ENCODE peak calls at places on chromosomes 11 and 22, in nine cellular contexts. V is naive thymus-derived CD4-positive, alpha-beta T cell; P is psoas muscle; Z is gastrocnemius medialis; I is stimulated activated naive B cell treated with anti-CD40 and anti-IgM and Interleukin-4, amounts not matched to agents 10 μg/mL and 1 μg/mL and 100 μg/mL, for 72 hours; L is pancreas; N is stimulated activated naive CD8-positive, alpha-beta T cell treated with anti-CD3 and anti-CD28 coated beads, Interleukin-15, amount 100 ng/mL, for 72 hours; W is activated CD8-positive, alpha-beta memory T cell treated with anti-CD3 and anti-CD28 coated beads, Interleukin-2, amount 10 ng/mL, durations not matched to agents 7 days and 5 days; R is heart left ventricle. O is an unnamed sample.

GRCh38 chr22:44712962-44713361 is 11.0 kb downstream of the PRR5 start:
- ATAC-seq in V (no peak), P (no peak), Z (no peak), I (no peak), L (no peak), N (no peak), W (no peak), R (no peak), O (no peak)

GRCh38 chr22:42145175-42145574 is 14.6 kb upstream of the CYP2D6 start:
- ATAC-seq in V (no peak), P (no peak), Z (no peak), I (no peak), L (no peak), N (no peak), W (no peak), R (no peak), O (no peak)

GRCh38 chr22:42078469-42079318 is 806 bp upstream of the SMDT1 start:
- ATAC-seq in V (no peak), P (peak), Z (peak), I (peak), L (peak), N (peak), W (no peak), R (peak), O (no peak)

GRCh38 chr22:32850591-32851517 is 49.3 kb downstream of the TIMP3 start:
- ATAC-seq in V (no peak), P (peak), Z (peak), I (no peak), L (peak), N (no peak), W (no peak), R (peak), O (no peak)

GRCh38 chr11:44813401-44813800 is 86.6 kb downstream of the TSPAN18 start:
- ATAC-seq in V (no peak), P (no peak), Z (no peak), I (no peak), L (no peak), N (no peak), W (no peak), R (peak), O (no peak)

GRCh38 chr11:10350341-10350740 is 45.5 kb downstream of the ADM start:
- ATAC-seq in V (no peak), P (no peak), Z (no peak), I (no peak), L (no peak), N (no peak), W (no peak), R (no peak), O (peak)

GRCh38 chr11:46649180-46649738 is 31.9 kb downstream of the ATG13 start:
- ATAC-seq in V (no peak), P (peak), Z (peak), I (no peak), L (peak), N (no peak), W (no peak), R (peak), O (peak)

GRCh38 chr22:19117111-19117512 is 5.1 kb downstream of the DGCR2 start:
- ATAC-seq in V (no peak), P (no peak), Z (no peak), I (no peak), L (peak), N (no peak), W (no peak), R (no peak), O (no peak)

GRCh38 chr11:63816732-63817131 is 3.5 kb downstream of the SPINDOC start:
- ATAC-seq in V (no peak), P (no peak), Z (no peak), I (no peak), L (no peak), N (no peak), W (no peak), R (no peak), O (no peak)

GRCh38 chr11:1732421-1733008 is 17.9 kb downstream of the IFITM10 start:
- ATAC-seq in V (no peak), P (no peak), Z (no peak), I (no peak), L (no peak), N (no peak), W (no peak), R (no peak), O (no peak)

GRCh38 chr11:74030668-74031309 is 21.9 kb upstream of the UCP3 start:
- ATAC-seq in V (peak), P (no peak), Z (no peak), I (no peak), L (no peak), N (peak), W (peak), R (no peak), O (no peak)

GRCh38 chr11:60950933-60951610 is 904 bp downstream of the SLC15A3 start:
- ATAC-seq in V (peak), P (no peak), Z (no peak), I (peak), L (peak), N (peak), W (peak), R (peak), O (no peak)

GRCh38 chr22:29320546-29320945 is 5.0 kb upstream of the RASL10A start:
- ATAC-seq in V (no peak), P (no peak), Z (no peak), I (no peak), L (no peak), N (no peak), W (no peak), R (no peak), O (peak)

GRCh38 chr11:86588566-86589090 is 83.8 kb downstream of the ME3 start:
- ATAC-seq in V (no peak), P (no peak), Z (no peak), I (no peak), L (no peak), N (no peak), W (no peak), R (peak), O (no peak)

GRCh38 chr22:33835196-33835788 is 85.0 kb downstream of the LARGE1 start:
- ATAC-seq in V (no peak), P (peak), Z (peak), I (no peak), L (no peak), N (no peak), W (no peak), R (no peak), O (no peak)

GRCh38 chr11:14393129-14393528 is 34.1 kb upstream of the RRAS2 start:
- ATAC-seq in V (no peak), P (no peak), Z (no peak), I (no peak), L (no peak), N (no peak), W (no peak), R (no peak), O (no peak)

GRCh38 chr11:77762426-77762825 is 58.1 kb downstream of the RSF1 start:
- ATAC-seq in V (no peak), P (no peak), Z (no peak), I (no peak), L (no peak), N (no peak), W (no peak), R (no peak), O (no peak)

GRCh38 chr11:44157019-44157418 is 61.5 kb downstream of the EXT2 start:
- ATAC-seq in V (no peak), P (no peak), Z (no peak), I (no peak), L (no peak), N (no peak), W (no peak), R (peak), O (no peak)

GRCh38 chr22:41838842-41839618 is 6.1 kb downstream of the SREBF2 start:
- ATAC-seq in V (no peak), P (no peak), Z (no peak), I (no peak), L (no peak), N (no peak), W (no peak), R (no peak), O (no peak)

GRCh38 chr11:77003954-77004353 is 30.2 kb upstream of the B3GNT6 start:
- ATAC-seq in V (no peak), P (no peak), Z (no peak), I (no peak), L (no peak), N (peak), W (no peak), R (no peak), O (no peak)

O was measured in SK-N-SH treated with all-trans-retinoic acid at 6 μM for 48 hours.